ENCODE peak calls at places on chromosomes 12 and 14, in ten cellular contexts. E, S, Q, C, U, W, K, A, T and X are unnamed samples.

GRCh38 chr12:124517260-124518050 is 50.0 kb downstream of the NCOR2 start:
- DNase-seq in E (peak), S (no peak), Q (peak), C (peak), U (no peak), W (peak), K (no peak), A (peak), T (peak), X (no peak)

GRCh38 chr12:48615681-48616080 is 45.8 kb upstream of the LALBA start:
- DNase-seq in E (no peak), S (no peak), Q (no peak), C (no peak), U (no peak), W (no peak), K (no peak), A (no peak), T (no peak), X (no peak)

GRCh38 chr12:52925717-52926595 is 21.1 kb upstream of the KRT8 start:
- DNase-seq in E (no peak), S (no peak), Q (no peak), C (no peak), U (no peak), W (no peak), K (no peak), A (no peak), T (no peak), X (no peak)

GRCh38 chr14:73594491-73594890 is 2.8 kb downstream of the ACOT4 start:
- DNase-seq in E (no peak), S (no peak), Q (no peak), C (no peak), U (no peak), W (no peak), K (no peak), A (no peak), T (no peak), X (no peak)

GRCh38 chr14:24251880-24252288 is 9.5 kb upstream of the TINF2 start:
- DNase-seq in E (no peak), S (no peak), Q (no peak), C (peak), U (no peak), W (no peak), K (no peak), A (no peak), T (no peak), X (no peak)

GRCh38 chr12:102501773-102502172 is 21.4 kb upstream of the IGF1 start:
- DNase-seq in E (no peak), S (no peak), Q (no peak), C (peak), U (no peak), W (no peak), K (no peak), A (no peak), T (no peak), X (no peak)

GRCh38 chr12:107467716-107468115 is 217.9 kb upstream of the PWP1 start:
- DNase-seq in E (no peak), S (no peak), Q (no peak), C (no peak), U (no peak), W (no peak), K (no peak), A (no peak), T (no peak), X (no peak)

GRCh38 chr12:99110866-99111265 is 465.8 kb downstream of the APAF1 start:
- DNase-seq in E (no peak), S (no peak), Q (no peak), C (no peak), U (no peak), W (no peak), K (no peak), A (no peak), T (no peak), X (no peak)

GRCh38 chr14:101009531-101009930 is 106.0 kb upstream of the RTL1 start:
- DNase-seq in E (no peak), S (no peak), Q (no peak), C (no peak), U (no peak), W (no peak), K (no peak), A (no peak), T (no peak), X (no peak)

GRCh38 chr14:90280096-90280495 is 23.7 kb downstream of the PSMC1 start:
- DNase-seq in E (no peak), S (no peak), Q (no peak), C (no peak), U (no peak), W (no peak), K (no peak), A (no peak), T (no peak), X (no peak)

GRCh38 chr12:95796225-95796981 is 5.8 kb upstream of the NTN4 start:
- DNase-seq in E (no peak), S (no peak), Q (no peak), C (no peak), U (no peak), W (no peak), K (no peak), A (no peak), T (no peak), X (no peak)

GRCh38 chr12:98595152-98595988 is 1.9 kb downstream of the SLC25A3 start:
- DNase-seq in E (no peak), S (no peak), Q (no peak), C (peak), U (no peak), W (no peak), K (peak), A (no peak), T (peak), X (no peak)

GRCh38 chr12:45458854-45459807 is 243.2 kb downstream of the ANO6 start:
- DNase-seq in E (no peak), S (no peak), Q (no peak), C (peak), U (no peak), W (no peak), K (no peak), A (no peak), T (peak), X (no peak)

GRCh38 chr14:69487771-69488170 is 3.2 kb downstream of the PLEKHD1 start:
- DNase-seq in E (no peak), S (no peak), Q (no peak), C (no peak), U (no peak), W (no peak), K (no peak), A (no peak), T (peak), X (no peak)

GRCh38 chr14:70018713-70019201 is 139.5 kb downstream of the SMOC1 start:
- DNase-seq in E (peak), S (no peak), Q (peak), C (peak), U (no peak), W (peak), K (no peak), A (no peak), T (no peak), X (no peak)

GRCh38 chr14:55901281-55901680 is 216.9 kb upstream of the PELI2 start:
- DNase-seq in E (no peak), S (no peak), Q (no peak), C (no peak), U (no peak), W (no peak), K (no peak), A (no peak), T (no peak), X (no peak)

GRCh38 chr12:96986883-96987523 is 79.9 kb downstream of the NEDD1 start:
- DNase-seq in E (no peak), S (no peak), Q (no peak), C (peak), U (no peak), W (no peak), K (peak), A (no peak), T (peak), X (no peak)

DNA sequence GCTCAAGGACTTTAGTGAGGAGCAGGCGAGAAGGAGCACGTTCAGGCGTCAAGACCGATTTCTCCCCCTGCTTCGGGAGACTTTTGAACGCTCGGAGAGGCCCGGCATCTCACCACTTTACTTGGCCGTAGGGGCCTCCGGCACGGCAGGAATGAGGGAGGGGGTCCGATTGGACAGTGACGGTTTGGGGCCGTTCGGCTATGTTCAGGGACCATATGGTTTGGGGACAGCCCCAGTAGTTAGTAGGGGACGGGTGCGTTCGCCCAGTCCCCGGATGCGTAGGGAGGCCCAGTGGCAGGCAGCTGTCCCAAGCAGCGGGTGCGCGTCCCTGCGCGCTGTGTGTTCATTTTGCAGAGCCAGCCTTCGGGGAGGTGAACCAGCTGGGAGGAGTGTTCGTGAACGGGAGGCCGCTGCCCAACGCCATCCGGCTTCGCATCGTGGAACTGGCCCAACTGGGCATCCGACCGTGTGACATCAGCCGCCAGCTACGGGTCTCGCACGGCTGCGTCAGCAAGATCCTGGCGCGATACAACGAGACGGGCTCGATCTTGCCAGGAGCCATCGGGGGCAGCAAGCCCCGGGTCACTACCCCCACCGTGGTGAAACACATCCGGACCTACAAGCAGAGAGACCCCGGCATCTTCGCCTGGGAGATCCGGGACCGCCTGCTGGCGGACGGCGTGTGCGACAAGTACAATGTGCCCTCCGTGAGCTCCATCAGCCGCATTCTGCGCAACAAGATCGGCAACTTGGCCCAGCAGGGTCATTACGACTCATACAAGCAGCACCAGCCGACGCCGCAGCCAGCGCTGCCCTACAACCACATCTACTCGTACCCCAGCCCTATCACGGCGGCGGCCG is 1.1 kb downstream of the PAX9 start:
- DNase-seq in E (no peak), S (no peak), Q (no peak), C (peak), U (no peak), W (no peak), K (no peak), A (no peak), T (peak), X (no peak)
- TF ChIP-seq CTCF in E (peak), S (no peak), Q (no peak), C (peak), U (no peak), W (no peak), K (no peak), A (no peak), T (no peak), X (no peak)

GRCh38 chr12:89247962-89248361 is 104.3 kb downstream of the DUSP6 start:
- DNase-seq in E (no peak), S (no peak), Q (no peak), C (peak), U (no peak), W (no peak), K (no peak), A (no peak), T (no peak), X (no peak)

GRCh38 chr12:89244536-89244935 is 107.8 kb downstream of the DUSP6 start:
- DNase-seq in E (no peak), S (peak), Q (no peak), C (peak), U (no peak), W (no peak), K (peak), A (no peak), T (peak), X (no peak)

GRCh38 chr12:89247541-89247942 is 104.8 kb downstream of the DUSP6 start:
- DNase-seq in E (no peak), S (no peak), Q (no peak), C (peak), U (no peak), W (no peak), K (no peak), A (no peak), T (no peak), X (no peak)

GRCh38 chr12:89243786-89244185 is 108.5 kb downstream of the DUSP6 start:
- DNase-seq in E (no peak), S (no peak), Q (no peak), C (peak), U (no peak), W (no peak), K (no peak), A (no peak), T (no peak), X (no peak)

GRCh38 chr12:89245090-89245489 is 107.2 kb downstream of the DUSP6 start:
- DNase-seq in E (no peak), S (peak), Q (no peak), C (peak), U (no peak), W (no peak), K (peak), A (no peak), T (peak), X (no peak)
- TF ChIP-seq CTCF in E (no peak), S (no peak), Q (no peak), C (no peak), U (no peak), W (no peak), K (no peak), A (no peak), T (peak), X (no peak)

DNA sequence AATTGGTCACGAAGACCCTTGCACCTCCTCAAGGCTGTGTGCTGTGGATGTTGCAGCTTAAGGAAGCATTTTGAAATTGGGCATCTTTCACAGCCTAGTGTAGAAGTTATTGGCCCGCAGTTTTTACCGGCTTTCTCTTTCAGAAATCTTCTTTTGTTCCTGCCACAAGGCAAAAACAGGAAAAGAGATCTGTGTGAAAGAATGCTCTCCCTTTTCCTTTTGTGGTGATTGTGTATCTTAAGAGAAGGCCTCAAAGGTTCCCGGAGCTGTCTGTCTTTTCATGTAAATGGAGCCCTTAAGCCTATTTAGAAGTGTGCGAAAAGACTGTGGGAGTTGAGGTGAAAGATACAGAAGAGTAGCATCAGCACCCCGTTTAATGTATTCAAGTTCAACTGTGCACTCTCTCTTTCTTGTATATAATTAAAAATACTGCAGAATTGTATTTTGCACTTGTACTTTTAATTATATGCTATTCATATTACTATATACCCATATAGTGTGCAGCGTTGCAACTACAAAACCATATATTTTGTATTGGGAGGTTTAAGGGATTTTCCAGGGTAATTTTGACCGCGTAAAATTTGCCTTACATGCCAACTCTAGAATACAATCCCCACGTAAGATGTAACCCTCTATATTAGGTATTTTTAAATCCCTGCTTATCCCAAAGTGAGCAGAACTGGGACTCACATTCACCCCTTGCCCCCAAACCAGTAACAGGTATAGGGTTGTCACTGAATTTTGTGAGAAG is 441.7 kb downstream of the RAD51B start:
- DNase-seq in E (no peak), S (no peak), Q (no peak), C (no peak), U (no peak), W (no peak), K (no peak), A (no peak), T (no peak), X (no peak)
- TF ChIP-seq CTCF in E (no peak), S (no peak), Q (no peak), C (no peak), U (no peak), W (no peak), K (no peak), A (no peak), T (no peak), X (no peak)

DNA sequence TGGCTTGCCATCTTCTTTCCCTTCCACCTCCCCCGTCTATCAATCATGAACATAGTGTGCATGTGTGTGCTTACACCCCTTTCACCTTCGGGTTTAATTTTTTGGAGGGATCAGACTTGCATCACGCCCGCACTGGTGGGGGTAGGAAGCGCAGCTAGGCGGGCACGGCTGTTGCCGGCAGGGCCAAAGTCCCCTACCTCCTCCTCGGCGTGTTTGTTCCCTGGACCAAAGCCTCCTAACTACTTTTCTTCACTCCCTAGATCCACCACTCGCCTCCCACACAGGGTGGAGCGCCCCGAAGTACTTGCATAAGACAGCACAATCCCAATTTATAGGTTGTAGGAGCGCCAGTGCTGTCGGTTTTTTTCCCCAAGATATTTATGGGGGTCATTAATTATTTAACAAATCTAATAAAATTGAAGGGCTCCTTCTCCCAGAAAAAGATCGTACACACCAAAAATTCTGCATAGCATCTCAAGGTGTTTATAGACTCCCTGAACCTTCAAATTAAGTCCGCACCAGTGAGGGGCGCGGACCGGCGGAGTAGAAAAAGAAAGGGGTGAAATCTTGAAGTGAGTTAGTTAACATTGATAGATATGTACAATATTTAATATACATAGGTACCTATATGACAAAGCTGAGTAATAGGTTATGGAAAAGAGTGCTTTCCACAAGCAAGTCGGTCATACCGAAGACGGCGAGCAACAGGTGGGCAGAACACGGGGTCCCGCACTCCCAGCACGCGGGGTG is 714 bp downstream of the PKP2 start:
- DNase-seq in E (no peak), S (no peak), Q (no peak), C (no peak), U (no peak), W (peak), K (peak), A (no peak), T (no peak), X (no peak)
- TF ChIP-seq CTCF in E (no peak), S (no peak), Q (peak), C (no peak), U (no peak), W (peak), K (no peak), A (no peak), T (peak), X (peak)

DNA sequence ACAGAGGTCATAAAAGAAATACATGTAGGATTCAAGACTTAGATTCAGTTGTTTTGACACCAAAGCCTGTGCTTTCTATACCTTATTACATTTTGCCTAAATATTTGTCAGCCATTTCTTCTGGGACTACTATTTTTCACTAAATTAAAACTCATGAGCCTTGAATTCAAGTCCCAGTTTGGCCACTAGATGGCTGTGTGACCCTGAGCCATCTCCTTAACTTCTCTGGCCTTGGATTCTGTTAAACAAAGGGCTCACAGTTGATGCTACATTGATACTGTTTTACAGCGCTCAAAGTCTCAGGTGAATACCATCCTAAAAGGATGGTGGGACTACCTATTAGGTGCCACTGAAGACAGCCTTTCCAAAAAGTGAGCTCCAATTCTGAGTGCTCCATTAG is 39.6 kb upstream of the CCDC198 start:
- DNase-seq in E (no peak), S (no peak), Q (no peak), C (peak), U (no peak), W (no peak), K (peak), A (no peak), T (peak), X (peak)
- TF ChIP-seq CTCF in E (peak), S (no peak), Q (peak), C (peak), U (no peak), W (peak), K (peak), A (no peak), T (peak), X (peak)